ENCODE peak calls at places on chromosomes 11 and 22, in eight cellular contexts. U is RWPE1; K is glutamatergic neuron; G is fibroblast of the conjunctiva; R is thyroid gland; J is KBM-7; O is NCI-H526; Q is stimulated activated CD8-positive, alpha-beta memory T cell treated with anti-CD3 and anti-CD28 coated beads, Interleukin-15, amount 100 ng/mL, for 24 hours. L is an unnamed sample.

GRCh38 chr22:48881326-48881980 is 946.2 kb downstream of the BRD1 start:
- DNase-seq in U (no peak), K (no peak), G (no peak), R (no peak), J (no peak), O (no peak), Q (no peak), L (peak; percentile 45)

GRCh38 chr11:131993291-131993690 is 622.9 kb downstream of the NTM start:
- DNase-seq in U (no peak), K (no peak), G (no peak), R (no peak), J (no peak), O (no peak), Q (no peak), L (no peak)

GRCh38 chr11:86623736-86624135 is 48.7 kb downstream of the ME3 start:
- DNase-seq in U (no peak), K (no peak), G (no peak), R (no peak), J (no peak), O (no peak), Q (no peak), L (no peak)

GRCh38 chr11:19506803-19507466 is 205.7 kb upstream of the NAV2 start:
- DNase-seq in U (no peak), K (no peak), G (no peak), R (no peak), J (no peak), O (no peak), Q (no peak), L (no peak)

GRCh38 chr11:11409224-11409623 is 56.2 kb upstream of the CSNK2A3 start:
- DNase-seq in U (no peak), K (no peak), G (no peak), R (no peak), J (no peak), O (no peak), Q (no peak), L (no peak)

GRCh38 chr22:35312198-35313059 is 12.7 kb downstream of the TOM1 start:
- DNase-seq in U (peak; percentile 35), K (no peak), G (no peak), R (peak; percentile 52), J (no peak), O (no peak), Q (no peak), L (peak; percentile 52)

GRCh38 chr22:28017859-28018258 is 98.8 kb upstream of the PITPNB start:
- DNase-seq in U (no peak), K (peak; percentile 9), G (no peak), R (no peak), J (no peak), O (no peak), Q (no peak), L (peak; percentile 57)

GRCh38 chr22:19215360-19215759 is 36.8 kb upstream of the SLC25A1 start:
- DNase-seq in U (no peak), K (no peak), G (no peak), R (no peak), J (no peak), O (no peak), Q (no peak), L (no peak)

GRCh38 chr11:94400839-94401772 is at the start of gene GPR83:
- DNase-seq in U (no peak), K (peak; percentile 54), G (no peak), R (peak; percentile 68), J (no peak), O (peak; percentile 23), Q (no peak), L (no peak)

GRCh38 chr22:20955548-20955947 is 11.5 kb upstream of the AIFM3 start:
- DNase-seq in U (no peak), K (no peak), G (no peak), R (no peak), J (peak; percentile 23), O (no peak), Q (no peak), L (no peak)

GRCh38 chr11:119788911-119789560 is 60.0 kb upstream of the NECTIN1 start:
- DNase-seq in U (no peak), K (peak; percentile 60), G (no peak), R (no peak), J (no peak), O (no peak), Q (no peak), L (no peak)

GRCh38 chr11:17410606-17411379 is 22.3 kb upstream of the KCNJ11 start:
- DNase-seq in U (no peak), K (no peak), G (no peak), R (no peak), J (no peak), O (no peak), Q (no peak), L (no peak)

GRCh38 chr11:65301491-65302329 is 13.0 kb upstream of the CDC42EP2 start:
- DNase-seq in U (no peak), K (peak; percentile 83), G (no peak), R (peak; percentile 51), J (no peak), O (no peak), Q (no peak), L (peak; percentile 81)

GRCh38 chr22:17112491-17113042 is 8.6 kb downstream of the TMEM121B start:
- DNase-seq in U (no peak), K (no peak), G (no peak), R (peak; percentile 77), J (no peak), O (no peak), Q (no peak), L (peak; percentile 37)

GRCh38 chr22:41538583-41538982 is 5.7 kb downstream of the POLR3H start:
- DNase-seq in U (no peak), K (no peak), G (no peak), R (no peak), J (no peak), O (no peak), Q (no peak), L (no peak)

GRCh38 chr11:6438979-6439571 is 1.7 kb downstream of the HPX start:
- DNase-seq in U (peak; percentile 36), K (peak; percentile 55), G (peak; percentile 38), R (peak; percentile 32), J (peak; percentile 88), O (peak; percentile 33), Q (no peak), L (no peak)

GRCh38 chr11:6315811-6316425 is 4.4 kb downstream of the CAVIN3 start:
- DNase-seq in U (peak; percentile 73), K (peak; percentile 62), G (peak; percentile 51), R (peak; percentile 45), J (peak; percentile 57), O (no peak), Q (no peak), L (peak; percentile 83)

GRCh38 chr11:36123353-36124220 is 165.6 kb downstream of the COMMD9 start:
- DNase-seq in U (no peak), K (no peak), G (no peak), R (no peak), J (no peak), O (peak; percentile 36), Q (no peak), L (no peak)

GRCh38 chr11:110968348-110969062 is 256.3 kb upstream of the ARHGAP20 start:
- DNase-seq in U (no peak), K (no peak), G (no peak), R (no peak), J (no peak), O (no peak), Q (no peak), L (no peak)

GRCh38 chr11:131609317-131609716 is 238.9 kb downstream of the NTM start:
- DNase-seq in U (no peak), K (no peak), G (no peak), R (no peak), J (no peak), O (no peak), Q (no peak), L (no peak)

GRCh38 chr22:46317646-46318045 is 17.9 kb upstream of the TRMU start:
- DNase-seq in U (no peak), K (no peak), G (no peak), R (no peak), J (no peak), O (no peak), Q (no peak), L (no peak)

L was measured in sigmoid colon.